ENCODE peak calls at places on chromosomes 12 and 14, in six cellular contexts. E is head of caudate nucleus; T is GM23248; K is cardiac fibroblast; J is naive thymus-derived CD4-positive, alpha-beta T cell; P is EL. B is an unnamed sample.

GRCh38 chr12:99435095-99435791 is 212.3 kb upstream of the GARIN6 start:
- DNase-seq in E (no peak), T (no peak), K (no peak), J (no peak), P (no peak), B (no peak)

GRCh38 chr12:57126561-57126960 is 1.7 kb upstream of the LRP1 start:
- DNase-seq in E (no peak), T (no peak), K (no peak), J (no peak), P (no peak), B (no peak)

GRCh38 chr14:54301349-54301748 is 95.5 kb upstream of the CDKN3 start:
- DNase-seq in E (no peak), T (no peak), K (no peak), J (no peak), P (no peak), B (no peak)

GRCh38 chr14:64541261-64541970 is 875 bp downstream of the HSPA2 start:
- DNase-seq in E (peak), T (peak), K (no peak), J (peak), P (peak), B (no peak)

GRCh38 chr14:89845346-89845745 is 109.2 kb downstream of the EFCAB11 start:
- DNase-seq in E (no peak), T (peak), K (peak), J (no peak), P (peak), B (peak)

GRCh38 chr14:61280526-61281185 is 482 bp downstream of the TMEM30B start:
- DNase-seq in E (peak), T (peak), K (peak), J (peak), P (peak), B (peak)

GRCh38 chr12:133063556-133063955 is 17.2 kb upstream of the ZNF140 start:
- DNase-seq in E (no peak), T (no peak), K (no peak), J (no peak), P (no peak), B (no peak)

GRCh38 chr14:55568618-55569017 is 11.4 kb upstream of the KTN1 start:
- DNase-seq in E (no peak), T (no peak), K (no peak), J (no peak), P (no peak), B (no peak)

GRCh38 chr12:90842477-90842876 is 112.5 kb downstream of the CCER1 start:
- DNase-seq in E (no peak), T (no peak), K (no peak), J (no peak), P (no peak), B (no peak)

GRCh38 chr12:71216725-71217579 is 59.2 kb upstream of the TSPAN8 start:
- DNase-seq in E (peak), T (peak), K (peak), J (no peak), P (peak), B (peak)

GRCh38 chr12:66241061-66242043 is 52.3 kb downstream of the IRAK3 start:
- DNase-seq in E (peak), T (peak), K (peak), J (no peak), P (peak), B (peak)

B was measured in LHCN-M2.